ENCODE peak calls at places on chromosome 13, in four cellular contexts. Y, J, O and A are unnamed samples.
A peak's percentile ranks its signal among the peaks of the same experiment; 100 is the strongest.

GRCh38 chr13:23979361-23980159 is 82.3 kb upstream of the C1QTNF9B start:
- DNase-seq in Y (peak; percentile 84), J (peak; percentile 87), O (no peak), A (no peak)

GRCh38 chr13:100388923-100389322 is 199.7 kb downstream of the GGACT start:
- DNase-seq in Y (no peak), J (no peak), O (no peak), A (no peak)

GRCh38 chr13:43405457-43405856 is 381.3 kb downstream of the ENOX1 start:
- DNase-seq in Y (no peak), J (no peak), O (no peak), A (no peak)

GRCh38 chr13:65959305-65959704 is 1270.8 kb downstream of the PCDH9 start:
- DNase-seq in Y (no peak), J (no peak), O (no peak), A (no peak)

GRCh38 chr13:95197548-95197947 is 103.7 kb downstream of the ABCC4 start:
- DNase-seq in Y (no peak), J (no peak), O (no peak), A (no peak)

GRCh38 chr13:51769455-51770127 is 34.4 kb downstream of the DHRS12 start:
- DNase-seq in Y (peak; percentile 57), J (no peak), O (no peak), A (no peak)

GRCh38 chr13:36163809-36164308 is 32.7 kb upstream of the DCLK1 start:
- DNase-seq in Y (peak; percentile 53), J (peak; percentile 80), O (no peak), A (no peak)

GRCh38 chr13:89968468-89968867 is 1379.0 kb upstream of the MIR17HG start:
- DNase-seq in Y (no peak), J (no peak), O (no peak), A (no peak)

GRCh38 chr13:35714096-35714495 is 237.6 kb upstream of the MAB21L1 start:
- DNase-seq in Y (no peak), J (no peak), O (no peak), A (no peak)

GRCh38 chr13:111251646-111252448 is 68.6 kb upstream of the TEX29 start:
- DNase-seq in Y (no peak), J (no peak), O (no peak), A (peak; percentile 3)

GRCh38 chr13:74074723-74075122 is 59.5 kb downstream of the KLF12 start:
- DNase-seq in Y (no peak), J (no peak), O (no peak), A (peak; percentile 26)

GRCh38 chr13:76677047-76677446 is 209.2 kb downstream of the KCTD12 start:
- DNase-seq in Y (peak; percentile 20), J (peak; percentile 34), O (no peak), A (no peak)

GRCh38 chr13:46498650-46499049 is 54.3 kb upstream of the LRCH1 start:
- DNase-seq in Y (no peak), J (no peak), O (no peak), A (no peak)

GRCh38 chr13:37587236-37587635 is 11.3 kb downstream of the POSTN start:
- DNase-seq in Y (no peak), J (no peak), O (no peak), A (no peak)

GRCh38 chr13:111187879-111188643 is 73.0 kb downstream of the ARHGEF7 start:
- DNase-seq in Y (no peak), J (no peak), O (no peak), A (no peak)

GRCh38 chr13:71524245-71525002 is 342.6 kb downstream of the DACH1 start:
- DNase-seq in Y (no peak), J (no peak), O (no peak), A (no peak)

GRCh38 chr13:73870970-73871935 is 263.0 kb downstream of the KLF12 start:
- DNase-seq in Y (no peak), J (no peak), O (no peak), A (no peak)

GRCh38 chr13:47555235-47555634 is 445.8 kb downstream of the SUCLA2 start:
- DNase-seq in Y (no peak), J (no peak), O (no peak), A (no peak)